ENCODE peak calls at places on chromosomes 5 and 9, in ten cellular contexts. O is SK-N-SH; Y is stomach; T is heart right ventricle; L is CD8-positive, alpha-beta T cell; U is BE2C; B is right atrium auricular region; G is left ventricle myocardium inferior; R is psoas muscle; A is ovary. F is an unnamed sample.

GRCh38 chr9:135887585-135888050 is 19.7 kb downstream of the CAMSAP1 start:
- DNase-seq in O (no peak), Y (peak; percentile 26), T (peak; percentile 31), L (peak; percentile 41), U (no peak), B (no peak), G (no peak), R (no peak), A (no peak), F (no peak)

GRCh38 chr9:21135736-21136135 is 5.9 kb downstream of the IFNW1 start:
- DNase-seq in O (no peak), Y (no peak), T (no peak), L (no peak), U (no peak), B (no peak), G (no peak), R (no peak), A (no peak), F (no peak)

GRCh38 chr5:43514471-43514815 is 505 bp downstream of the C5orf34 start:
- DNase-seq in O (peak; percentile 51), Y (no peak), T (no peak), L (no peak), U (peak; percentile 21), B (no peak), G (no peak), R (no peak), A (no peak), F (no peak)

GRCh38 chr5:168165221-168165965 is 126.1 kb upstream of the WWC1 start:
- DNase-seq in O (no peak), Y (no peak), T (no peak), L (no peak), U (no peak), B (no peak), G (no peak), R (no peak), A (no peak), F (peak; percentile 32)

GRCh38 chr5:44275908-44276307 is 113.3 kb downstream of the FGF10 start:
- DNase-seq in O (no peak), Y (no peak), T (no peak), L (no peak), U (no peak), B (no peak), G (no peak), R (no peak), A (no peak), F (no peak)

GRCh38 chr9:108779506-108779905 is 76.3 kb downstream of the ACTL7B start:
- DNase-seq in O (no peak), Y (no peak), T (no peak), L (no peak), U (no peak), B (no peak), G (no peak), R (no peak), A (no peak), F (no peak)

GRCh38 chr5:92552206-92553160 is 1028.5 kb downstream of the NR2F1-AS1 start:
- DNase-seq in O (peak; percentile 5), Y (no peak), T (no peak), L (no peak), U (no peak), B (no peak), G (no peak), R (no peak), A (no peak), F (no peak)

GRCh38 chr9:131402738-131403492 is 9.0 kb downstream of the PRRC2B start:
- DNase-seq in O (no peak), Y (peak; percentile 86), T (peak; percentile 79), L (no peak), U (no peak), B (peak; percentile 96), G (peak; percentile 89), R (peak; percentile 91), A (peak; percentile 77), F (peak; percentile 82)

GRCh38 chr5:37086466-37087178 is 162.6 kb downstream of the CPLANE1 start:
- DNase-seq in O (no peak), Y (no peak), T (no peak), L (no peak), U (no peak), B (no peak), G (no peak), R (no peak), A (no peak), F (peak; percentile 37)

GRCh38 chr9:124210697-124211096 is 47.1 kb upstream of the NEK6 start:
- DNase-seq in O (no peak), Y (no peak), T (no peak), L (no peak), U (no peak), B (no peak), G (no peak), R (no peak), A (no peak), F (no peak)

GRCh38 chr9:98809311-98810105 is 2.0 kb downstream of the GALNT12 start:
- DNase-seq in O (no peak), Y (no peak), T (no peak), L (no peak), U (no peak), B (no peak), G (no peak), R (no peak), A (no peak), F (peak; percentile 58)

GRCh38 chr5:112634166-112634565 is 103.5 kb upstream of the APC start:
- DNase-seq in O (no peak), Y (no peak), T (no peak), L (no peak), U (no peak), B (no peak), G (no peak), R (no peak), A (no peak), F (no peak)

GRCh38 chr5:128093368-128093767 is 9.8 kb downstream of the SLC12A2 start:
- DNase-seq in O (no peak), Y (no peak), T (no peak), L (no peak), U (no peak), B (no peak), G (no peak), R (no peak), A (no peak), F (no peak)

GRCh38 chr5:178441486-178442270 is 148.5 kb downstream of the COL23A1 start:
- DNase-seq in O (no peak), Y (no peak), T (no peak), L (no peak), U (no peak), B (no peak), G (no peak), R (no peak), A (no peak), F (no peak)
- H3K4me3 ChIP-seq in O (no peak overlapping the region), Y (no peak overlapping the region), T (no peak overlapping the region), L (no peak overlapping the region), U (no peak overlapping the region), B (no peak overlapping the region), G (no peak overlapping the region), R (no peak overlapping the region), A (no peak overlapping the region), F (no peak overlapping the region)

GRCh38 chr9:111962021-111962420 is 65.4 kb downstream of the UGCG start:
- DNase-seq in O (no peak), Y (no peak), T (no peak), L (no peak), U (no peak), B (no peak), G (no peak), R (no peak), A (no peak), F (no peak)
- H3K4me1 ChIP-seq in O (no peaks in the 10 kb centered on the region), Y (peaks cover 31% of the 10 kb centered on the region), T (peaks cover 4% of the 10 kb centered on the region), L (no peaks in the 10 kb centered on the region), U (no peaks in the 10 kb centered on the region), B (peaks cover 19% of the 10 kb centered on the region), G (peaks cover 22% of the 10 kb centered on the region), R (peaks cover 25% of the 10 kb centered on the region), A (peaks cover 2% of the 10 kb centered on the region), F (peaks cover 6% of the 10 kb centered on the region)

GRCh38 chr9:112890106-112891081 is at the start of gene SLC46A2:
- DNase-seq in O (peak; percentile 73), Y (peak; percentile 34), T (peak; percentile 37), L (no peak), U (no peak), B (no peak), G (peak; percentile 37), R (peak; percentile 27), A (no peak), F (no peak)

GRCh38 chr9:112884721-112885120 is 6.0 kb downstream of the SLC46A2 start:
- DNase-seq in O (no peak), Y (no peak), T (no peak), L (no peak), U (no peak), B (no peak), G (no peak), R (no peak), A (no peak), F (no peak)

GRCh38 chr9:112885324-112885723 is 5.4 kb downstream of the SLC46A2 start:
- DNase-seq in O (no peak), Y (no peak), T (no peak), L (no peak), U (no peak), B (no peak), G (no peak), R (no peak), A (no peak), F (no peak)

GRCh38 chr9:112886351-112886750 is 4.3 kb downstream of the SLC46A2 start:
- DNase-seq in O (no peak), Y (no peak), T (no peak), L (no peak), U (no peak), B (no peak), G (no peak), R (no peak), A (no peak), F (no peak)

DNA sequence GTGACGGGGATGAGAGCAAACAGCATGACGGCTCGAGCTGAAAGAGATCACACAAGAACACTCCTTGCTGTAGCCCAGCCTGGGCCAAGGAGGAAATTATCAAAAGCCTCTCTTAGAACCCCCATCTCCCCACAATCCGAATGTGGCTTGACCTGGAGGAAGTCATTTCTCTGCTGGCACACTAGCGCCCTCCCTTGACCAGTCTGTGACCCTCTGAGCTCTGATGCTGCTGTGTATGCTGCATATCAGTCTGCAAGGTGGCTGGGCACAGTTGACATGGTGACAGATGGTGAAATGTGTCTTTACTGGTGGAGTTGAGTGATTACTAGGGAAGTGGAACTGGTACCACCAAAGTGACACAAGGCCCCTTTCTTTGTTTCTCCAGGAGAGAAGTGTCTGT is 3.3 kb downstream of the SLC46A2 start:
- DNase-seq in O (no peak), Y (no peak), T (peak; percentile 22), L (no peak), U (no peak), B (no peak), G (no peak), R (no peak), A (no peak), F (no peak)
- TF ChIP-seq CTCF in O (peak; percentile 35), Y (no peak), T (peak; percentile 5), L (no peak), U (no peak), B (no peak), G (no peak), R (no peak), A (no peak), F (no peak)

DNA sequence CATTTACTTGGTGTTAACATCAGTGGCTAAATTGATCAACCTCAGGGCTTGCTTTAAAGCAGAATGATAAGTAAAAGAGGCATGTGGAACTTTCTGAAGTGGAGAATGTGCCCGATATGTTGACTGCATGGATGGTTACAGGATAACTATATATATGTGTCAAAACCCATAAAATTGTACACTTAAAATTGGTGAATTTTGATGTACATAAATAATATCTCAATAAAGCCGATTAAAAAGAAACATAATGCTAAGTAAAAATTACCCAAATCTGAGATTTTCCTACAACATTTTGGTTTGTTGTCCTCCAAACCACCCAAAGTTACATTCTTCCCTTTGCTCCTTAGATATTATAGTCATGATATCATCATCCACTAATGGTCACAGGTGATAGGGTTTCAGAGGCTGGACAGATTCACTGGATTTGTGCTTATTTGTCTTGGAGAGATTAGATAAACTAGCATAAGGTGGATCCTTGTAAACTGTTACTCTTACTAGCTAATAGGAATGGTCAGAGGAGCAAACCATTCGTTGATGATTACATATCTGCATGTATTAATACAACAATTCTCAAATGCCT is 119.7 kb upstream of the RPS23 start:
- DNase-seq in O (no peak), Y (no peak), T (no peak), L (no peak), U (no peak), B (no peak), G (no peak), R (no peak), A (no peak), F (no peak)
- H3K4me3 ChIP-seq in O (no peak overlapping the region), Y (no peak overlapping the region), T (no peak overlapping the region), L (no peak overlapping the region), U (no peak overlapping the region), B (no peak overlapping the region), G (no peak overlapping the region), R (no peak overlapping the region), A (no peak overlapping the region), F (no peak overlapping the region)